ENCODE peak calls at places on chromosomes 12 and 14, in four cellular contexts. Y is HepG2, G is H1, L is HCT116. S is an unnamed sample.

GRCh38 chr12:124115976-124116690 is 143.1 kb downstream of the ZNF664 start:
- DNase-seq in Y (no peak), G (no peak), L (no peak), S (no peak)

GRCh38 chr12:71014180-71014785 is 93.7 kb upstream of the PTPRR start:
- DNase-seq in Y (peak), G (no peak), L (peak), S (peak)

GRCh38 chr14:24605435-24606190 is 3.9 kb downstream of the GZMH start:
- DNase-seq in Y (peak), G (peak), L (peak), S (no peak)

GRCh38 chr12:18861287-18861858 is 123.5 kb downstream of the CAPZA3 start:
- DNase-seq in Y (peak), G (no peak), L (peak), S (no peak)

GRCh38 chr12:109840349-109841073 is 7.3 kb upstream of the TRPV4 start:
- DNase-seq in Y (peak), G (no peak), L (peak), S (peak)

GRCh38 chr12:89364058-89364457 is 11.8 kb upstream of the DUSP6 start:
- DNase-seq in Y (no peak), G (no peak), L (no peak), S (no peak)

GRCh38 chr12:49843411-49843810 is 505 bp upstream of the BCDIN3D start:
- DNase-seq in Y (no peak), G (no peak), L (no peak), S (no peak)

GRCh38 chr14:61813101-61813596 is 50.9 kb downstream of the SNAPC1 start:
- DNase-seq in Y (no peak), G (peak), L (no peak), S (no peak)

GRCh38 chr14:105201156-105201927 is 20.2 kb upstream of the NUDT14 start:
- DNase-seq in Y (no peak), G (peak), L (no peak), S (no peak)

GRCh38 chr12:51374856-51375255 is 16.4 kb downstream of the GALNT6 start:
- DNase-seq in Y (no peak), G (no peak), L (no peak), S (no peak)

GRCh38 chr14:37027188-37027824 is 145.1 kb downstream of the SLC25A21 start:
- DNase-seq in Y (no peak), G (no peak), L (no peak), S (no peak)

GRCh38 chr14:95313707-95314106 is 6.0 kb downstream of the CLMN start:
- DNase-seq in Y (peak), G (no peak), L (no peak), S (no peak)

GRCh38 chr14:75141967-75142366 is 15.1 kb upstream of the NEK9 start:
- DNase-seq in Y (peak), G (no peak), L (no peak), S (peak)

GRCh38 chr12:59055204-59055839 is 135.0 kb upstream of the LRIG3 start:
- DNase-seq in Y (no peak), G (no peak), L (peak), S (no peak)

GRCh38 chr12:55830601-55831406 is 1.4 kb upstream of the DNAJC14 start:
- DNase-seq in Y (peak), G (peak), L (no peak), S (peak)

GRCh38 chr14:24138396-24139271 is 2.6 kb downstream of the PSME1 start:
- DNase-seq in Y (no peak), G (no peak), L (no peak), S (no peak)

GRCh38 chr14:68363841-68364711 is 428.8 kb downstream of the ZFP36L1 start:
- DNase-seq in Y (peak), G (peak), L (no peak), S (no peak)

GRCh38 chr14:57957441-57957840 is 91.5 kb upstream of the SLC35F4 start:
- DNase-seq in Y (no peak), G (no peak), L (no peak), S (no peak)

GRCh38 chr12:121245031-121245430 is 35.1 kb downstream of the P2RX4 start:
- DNase-seq in Y (no peak), G (no peak), L (no peak), S (no peak)

GRCh38 chr12:113142886-113143329 is 6.6 kb upstream of the CFAP73 start:
- DNase-seq in Y (no peak), G (no peak), L (no peak), S (no peak)

GRCh38 chr12:113140706-113141105 is 5.1 kb upstream of the RASAL1 start:
- DNase-seq in Y (no peak), G (no peak), L (no peak), S (no peak)

GRCh38 chr12:113143959-113144358 is 5.6 kb upstream of the CFAP73 start:
- DNase-seq in Y (no peak), G (no peak), L (no peak), S (no peak)

GRCh38 chr12:113144771-113145170 is 4.8 kb upstream of the CFAP73 start:
- DNase-seq in Y (no peak), G (no peak), L (no peak), S (no peak)

DNA sequence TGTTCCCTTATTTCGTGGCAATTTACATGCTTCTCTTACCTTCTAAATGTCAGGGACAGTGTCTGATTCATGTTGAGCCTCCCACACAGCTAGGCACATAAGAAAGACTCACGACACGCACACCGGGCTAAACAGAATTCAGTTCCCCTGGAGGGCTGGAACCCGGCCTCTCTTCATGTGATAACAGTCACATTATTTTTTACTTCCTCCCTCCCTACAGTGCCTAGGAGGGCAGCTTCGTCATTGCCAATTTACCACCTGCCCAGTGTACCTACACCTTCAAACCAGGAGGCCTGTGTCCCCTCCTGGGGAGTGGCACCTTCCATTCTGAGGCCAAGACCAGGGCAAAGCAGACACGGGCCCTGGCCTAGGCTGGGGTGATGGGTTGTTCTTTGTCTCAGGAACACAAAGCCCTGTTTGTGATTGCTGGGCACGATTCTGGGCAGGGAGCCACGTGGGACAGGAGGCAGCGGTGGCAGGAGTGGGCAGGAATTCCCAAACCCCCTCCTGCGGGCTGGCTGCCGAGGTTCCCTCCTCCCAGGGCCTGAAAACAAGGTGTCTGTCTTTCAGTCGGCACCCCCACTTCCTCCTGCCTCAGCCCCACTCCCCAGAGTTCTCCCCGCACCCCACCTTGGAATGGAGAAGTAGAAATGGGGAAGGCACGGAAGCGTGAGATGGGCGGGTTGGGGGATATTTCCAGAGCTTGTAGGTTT is 6.8 kb upstream of the RASAL1 start:
- DNase-seq in Y (peak), G (no peak), L (no peak), S (no peak)
- TF ChIP-seq JUND in Y (no peak), G (no peak), L (no peak), S (no peak)

GRCh38 chr14:88422036-88422435 is 36.6 kb downstream of the SPATA7 start:
- DNase-seq in Y (no peak), G (no peak), L (no peak), S (no peak)

GRCh38 chr14:88422919-88423318 is 37.5 kb downstream of the SPATA7 start:
- DNase-seq in Y (no peak), G (no peak), L (no peak), S (no peak)

GRCh38 chr14:88424573-88424972 is 39.1 kb downstream of the SPATA7 start:
- DNase-seq in Y (no peak), G (no peak), L (no peak), S (no peak)

GRCh38 chr14:88430976-88431375 is 45.5 kb downstream of the SPATA7 start:
- DNase-seq in Y (no peak), G (no peak), L (no peak), S (no peak)

GRCh38 chr14:88426271-88426670 is 40.8 kb downstream of the SPATA7 start:
- DNase-seq in Y (no peak), G (no peak), L (no peak), S (no peak)
- TF ChIP-seq JUND in Y (no peak), G (no peak), L (no peak), S (no peak)

GRCh38 chr12:119343130-119343529 is 8.6 kb downstream of the CCDC60 start:
- DNase-seq in Y (no peak), G (no peak), L (no peak), S (no peak)

GRCh38 chr12:119334459-119335170 is at the start of gene CCDC60:
- DNase-seq in Y (no peak), G (peak), L (no peak), S (peak)

GRCh38 chr12:119340604-119341003 is 6.1 kb downstream of the CCDC60 start:
- DNase-seq in Y (no peak), G (no peak), L (no peak), S (no peak)

GRCh38 chr12:119341988-119342387 is 7.5 kb downstream of the CCDC60 start:
- DNase-seq in Y (no peak), G (no peak), L (no peak), S (no peak)

GRCh38 chr12:119338593-119339363 is 4.2 kb downstream of the CCDC60 start:
- DNase-seq in Y (no peak), G (no peak), L (no peak), S (no peak)
- TF ChIP-seq JUND in Y (no peak), G (no peak), L (no peak), S (no peak)

GRCh38 chr12:96308881-96309280 is 91.4 kb downstream of the CDK17 start:
- DNase-seq in Y (no peak), G (no peak), L (no peak), S (no peak)
- TF ChIP-seq JUND in Y (no peak), G (no peak), L (no peak), S (no peak)

GRCh38 chr14:101004176-101004575 is 100.7 kb upstream of the RTL1 start:
- DNase-seq in Y (no peak), G (no peak), L (no peak), S (no peak)

GRCh38 chr14:101007004-101007614 is 103.6 kb upstream of the RTL1 start:
- DNase-seq in Y (no peak), G (no peak), L (no peak), S (no peak)

GRCh38 chr14:101006008-101006407 is 102.5 kb upstream of the RTL1 start:
- DNase-seq in Y (no peak), G (peak), L (no peak), S (no peak)

GRCh38 chr14:101005447-101005846 is 101.9 kb upstream of the RTL1 start:
- DNase-seq in Y (no peak), G (peak), L (no peak), S (no peak)

DNA sequence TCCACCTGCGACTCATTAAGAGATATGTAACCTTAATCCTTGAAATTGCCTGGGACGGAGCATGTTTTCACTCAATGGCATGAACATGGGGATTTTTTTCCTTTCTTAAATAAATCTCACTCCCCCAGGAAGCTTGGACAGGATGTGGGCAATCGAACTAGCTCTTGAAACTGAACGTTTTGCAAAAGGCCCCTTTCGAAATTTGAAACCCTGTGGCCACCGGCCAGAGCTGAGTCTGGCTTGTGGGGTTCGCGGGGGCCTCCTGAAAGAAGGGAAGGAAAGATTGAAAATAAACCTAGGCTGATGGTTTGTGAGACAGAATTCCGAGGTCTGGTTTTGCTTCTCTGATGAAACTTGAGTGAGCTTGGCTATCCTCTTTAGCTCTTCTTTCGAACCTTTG is 101.4 kb upstream of the RTL1 start:
- DNase-seq in Y (no peak), G (peak), L (no peak), S (no peak)
- TF ChIP-seq JUND in Y (no peak), G (no peak), L (no peak), S (no peak)

GRCh38 chr14:45526715-45527549 is 273.9 kb upstream of the MIS18BP1 start:
- DNase-seq in Y (peak), G (peak), L (peak), S (peak)
- TF ChIP-seq JUND in Y (no peak), G (no peak), L (no peak), S (no peak)

GRCh38 chr14:90412058-90412457 is 15.2 kb downstream of the CALM1 start:
- DNase-seq in Y (no peak), G (no peak), L (no peak), S (no peak)
- TF ChIP-seq JUND in Y (no peak), G (no peak), L (no peak), S (no peak)

GRCh38 chr14:79040742-79041249 is 870.6 kb downstream of the NRXN3 start:
- DNase-seq in Y (no peak), G (no peak), L (no peak), S (no peak)

GRCh38 chr14:79044894-79045624 is 874.9 kb downstream of the NRXN3 start:
- DNase-seq in Y (no peak), G (no peak), L (no peak), S (no peak)

GRCh38 chr14:79037593-79037992 is 867.4 kb downstream of the NRXN3 start:
- DNase-seq in Y (no peak), G (no peak), L (no peak), S (no peak)

DNA sequence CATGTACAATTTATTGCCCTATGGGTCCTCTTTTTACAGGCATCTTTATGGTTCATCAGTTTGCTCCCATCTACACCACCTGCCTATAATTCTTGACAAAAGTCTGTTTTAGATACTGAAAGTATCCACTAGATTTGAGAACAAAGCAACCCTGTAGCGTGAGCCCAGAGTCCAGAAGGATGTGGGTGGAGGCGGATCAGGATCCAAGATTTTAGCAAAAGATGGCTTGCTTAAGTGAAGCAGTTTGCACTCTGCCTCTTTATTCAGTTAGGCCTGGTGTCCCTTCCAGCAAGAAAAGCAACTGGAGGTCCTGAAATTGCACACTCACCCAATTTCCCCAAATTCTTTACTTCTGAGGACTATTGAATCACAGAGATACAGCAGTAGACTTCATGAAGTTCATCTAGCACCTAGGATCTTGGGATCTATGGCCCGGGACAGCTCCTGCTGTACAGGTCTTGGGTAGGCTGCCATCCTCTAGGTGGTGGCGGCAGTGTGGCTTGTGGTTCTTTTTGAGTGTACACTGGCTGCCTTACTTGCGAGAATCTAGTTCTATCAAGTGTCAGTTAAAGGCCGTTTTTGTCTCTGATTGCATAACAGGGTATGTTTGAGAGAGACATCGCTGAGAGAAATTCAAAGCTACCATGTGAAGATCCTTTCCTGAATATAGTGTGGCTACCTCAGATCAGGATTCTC is 873.2 kb downstream of the NRXN3 start:
- DNase-seq in Y (no peak), G (no peak), L (no peak), S (no peak)
- TF ChIP-seq JUND in Y (no peak), G (no peak), L (no peak), S (no peak)

DNA sequence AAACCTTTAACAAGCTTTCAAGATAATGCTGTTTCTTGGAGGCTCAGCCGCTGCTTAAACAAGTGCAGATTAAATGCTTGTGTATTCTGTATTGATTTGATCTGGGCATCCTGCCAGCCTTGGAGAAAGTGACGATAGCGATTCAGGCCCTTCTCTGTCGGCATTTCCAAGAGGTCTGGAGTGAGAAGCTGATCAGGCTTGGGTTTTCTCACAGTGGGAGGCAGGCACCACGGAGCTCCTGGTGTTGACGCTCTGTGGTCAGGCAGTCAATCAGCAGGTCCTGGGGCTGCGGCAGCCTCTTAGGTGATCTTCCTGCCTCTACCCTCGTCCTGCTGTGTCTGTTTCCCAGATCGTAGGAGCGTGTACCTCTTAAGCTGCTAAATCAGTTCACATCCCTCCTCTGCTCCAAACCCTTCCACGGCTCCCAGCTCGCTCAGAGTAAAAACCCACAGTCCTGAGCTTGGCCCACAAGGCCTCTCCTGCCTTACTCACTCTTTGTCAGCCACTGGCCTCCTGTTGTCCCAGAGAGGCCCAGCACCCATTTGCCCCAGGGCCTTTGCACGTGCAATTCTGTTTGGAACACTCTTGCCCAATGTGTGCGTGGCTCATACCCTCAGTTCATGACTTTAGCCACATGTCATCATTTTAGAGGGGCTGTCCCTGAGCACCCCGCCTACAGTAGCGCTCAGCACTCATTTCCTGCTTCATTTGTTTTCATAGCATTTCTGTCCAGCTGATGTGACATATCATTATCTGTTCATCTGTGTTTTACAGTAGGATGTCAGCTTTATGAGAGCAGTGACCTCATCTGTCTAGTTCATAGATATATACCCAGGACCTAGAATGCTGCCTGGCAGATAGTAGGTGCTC is 155.4 kb downstream of the AACS start:
- DNase-seq in Y (no peak), G (no peak), L (no peak), S (no peak)
- TF ChIP-seq JUND in Y (no peak), G (no peak), L (no peak), S (no peak)

GRCh38 chr12:96677363-96677762 is 188.0 kb downstream of the CFAP54 start:
- DNase-seq in Y (no peak), G (no peak), L (no peak), S (no peak)
- TF ChIP-seq JUND in Y (no peak), G (no peak), L (no peak), S (no peak)

S was measured in T47D.